ENCODE peak calls at places on chromosomes 3 and 15, in four cellular contexts. K, C, Q and P are unnamed samples.

GRCh38 chr15:31111091-31111647 is 9.6 kb upstream of the TRPM1 start:
- DNase-seq in K (no peak), C (no peak), Q (no peak), P (no peak)

GRCh38 chr3:30548605-30549004 is 57.8 kb upstream of the TGFBR2 start:
- DNase-seq in K (no peak), C (no peak), Q (no peak), P (peak)

GRCh38 chr15:70761931-70762468 is 1.4 kb downstream of the UACA start:
- DNase-seq in K (no peak), C (no peak), Q (no peak), P (no peak)

GRCh38 chr3:58135712-58136543 is 74.8 kb downstream of the DNASE1L3 start:
- DNase-seq in K (no peak), C (no peak), Q (no peak), P (no peak)

GRCh38 chr3:110261141-110261540 is 810.5 kb upstream of the NECTIN3 start:
- DNase-seq in K (no peak), C (no peak), Q (no peak), P (no peak)

GRCh38 chr3:143627336-143627735 is 220.9 kb downstream of the SLC9A9 start:
- DNase-seq in K (no peak), C (no peak), Q (no peak), P (no peak)

GRCh38 chr3:152271465-152272035 is 2.8 kb downstream of the MBNL1 start:
- DNase-seq in K (no peak), C (no peak), Q (no peak), P (no peak)

GRCh38 chr3:100744671-100745070 is 35.4 kb downstream of the TFG start:
- DNase-seq in K (no peak), C (no peak), Q (no peak), P (no peak)

GRCh38 chr3:67723863-67724262 is 69.5 kb upstream of the SUCLG2 start:
- DNase-seq in K (no peak), C (no peak), Q (no peak), P (no peak)

GRCh38 chr15:77688270-77689058 is 55.8 kb upstream of the LINGO1 start:
- DNase-seq in K (no peak), C (no peak), Q (no peak), P (no peak)

GRCh38 chr15:57138260-57138895 is 219.9 kb downstream of the TCF12 start:
- DNase-seq in K (no peak), C (peak), Q (peak), P (peak)

GRCh38 chr3:190210608-190211007 is 89.9 kb upstream of the P3H2 start:
- DNase-seq in K (no peak), C (no peak), Q (no peak), P (no peak)

GRCh38 chr15:95162967-95163531 is 931.7 kb downstream of the MCTP2 start:
- DNase-seq in K (no peak), C (no peak), Q (no peak), P (no peak)

GRCh38 chr3:17935217-17935616 is 192.8 kb upstream of the TBC1D5 start:
- DNase-seq in K (no peak), C (no peak), Q (no peak), P (no peak)

GRCh38 chr3:100706365-100706764 is 2.9 kb upstream of the TFG start:
- DNase-seq in K (no peak), C (no peak), Q (no peak), P (no peak)

GRCh38 chr3:172104471-172105072 is 65.2 kb downstream of the FNDC3B start:
- DNase-seq in K (no peak), C (no peak), Q (no peak), P (no peak)

GRCh38 chr3:69855436-69856162 is 116.3 kb downstream of the MITF start:
- DNase-seq in K (no peak), C (no peak), Q (no peak), P (no peak)
- TF ChIP-seq CTCF in K (no peak), C (peak), Q (peak), P (no peak)

GRCh38 chr3:4940985-4941384 is 38.3 kb upstream of the BHLHE40 start:
- DNase-seq in K (no peak), C (no peak), Q (no peak), P (no peak)

GRCh38 chr3:4945318-4945717 is 33.9 kb upstream of the BHLHE40 start:
- DNase-seq in K (no peak), C (no peak), Q (no peak), P (no peak)

GRCh38 chr3:4947028-4947427 is 32.2 kb upstream of the BHLHE40 start:
- DNase-seq in K (no peak), C (no peak), Q (no peak), P (no peak)

GRCh38 chr3:4939276-4939675 is 40.0 kb upstream of the BHLHE40 start:
- DNase-seq in K (no peak), C (no peak), Q (no peak), P (no peak)

DNA sequence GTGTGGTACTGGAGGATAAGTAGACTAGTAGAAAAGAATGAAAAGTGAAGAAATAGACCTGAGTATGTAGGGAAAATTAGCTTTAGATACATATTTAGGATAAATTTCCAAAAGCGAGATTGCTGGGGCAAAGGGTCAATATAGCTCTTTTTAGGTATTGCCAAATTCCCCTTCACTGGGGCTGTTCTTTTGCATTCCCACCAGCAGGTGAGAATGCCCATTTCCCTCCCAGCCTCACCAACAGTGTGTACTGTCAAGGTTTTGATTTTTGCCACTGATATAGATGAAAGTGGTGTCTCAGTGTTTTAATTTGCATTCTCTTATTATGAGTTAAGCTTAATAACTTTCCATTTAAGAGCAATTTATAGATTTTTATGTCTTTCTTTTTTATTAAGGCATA is 35.7 kb upstream of the BHLHE40 start:
- DNase-seq in K (no peak), C (no peak), Q (no peak), P (no peak)
- TF ChIP-seq CTCF in K (no peak), C (no peak), Q (peak), P (peak)

DNA sequence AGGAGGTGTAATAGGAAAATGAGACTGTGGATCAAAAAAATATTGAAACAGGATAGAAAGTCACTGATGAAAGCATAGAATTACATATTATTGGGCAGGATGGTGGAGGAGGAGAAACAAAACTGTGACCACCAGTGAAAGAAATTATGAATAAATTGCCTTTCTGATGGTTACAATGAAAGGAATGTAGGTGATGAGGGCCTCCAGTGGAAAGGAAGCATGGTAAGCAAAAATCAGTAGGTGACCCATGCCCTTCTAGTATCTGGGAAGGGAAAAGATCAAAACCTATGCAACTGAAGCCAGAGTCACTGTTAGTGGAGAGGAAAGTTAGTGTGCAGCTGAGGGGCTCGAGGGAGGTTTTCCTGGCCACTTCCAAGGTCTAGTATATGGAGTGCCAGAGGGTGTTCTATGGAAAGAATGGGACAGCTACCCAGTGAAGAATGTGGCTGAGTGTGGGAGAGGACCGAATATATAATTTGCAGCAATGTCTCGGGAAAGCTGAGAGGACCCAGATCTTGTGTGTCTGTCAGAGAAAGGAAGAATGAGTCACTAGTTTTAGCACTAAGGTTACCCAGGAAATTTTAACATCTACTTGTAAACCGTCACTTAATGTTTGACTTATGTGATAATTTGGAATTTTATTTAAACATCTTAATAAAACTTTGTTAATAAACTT is 146.2 kb downstream of the NFKBIZ start:
- DNase-seq in K (no peak), C (no peak), Q (no peak), P (no peak)
- TF ChIP-seq CTCF in K (no peak), C (no peak), Q (no peak), P (no peak)

GRCh38 chr3:151067158-151067557 is 18.3 kb upstream of the MED12L start:
- DNase-seq in K (no peak), C (no peak), Q (no peak), P (no peak)
- TF ChIP-seq CTCF in K (peak), C (no peak), Q (no peak), P (no peak)

GRCh38 chr15:34613997-34614396 is 30.5 kb upstream of the GOLGA8B start:
- DNase-seq in K (no peak), C (no peak), Q (no peak), P (no peak)

GRCh38 chr15:34618073-34618472 is 34.6 kb upstream of the GOLGA8B start:
- DNase-seq in K (no peak), C (no peak), Q (no peak), P (no peak)

GRCh38 chr15:34620122-34620521 is 36.7 kb upstream of the GOLGA8B start:
- DNase-seq in K (no peak), C (no peak), Q (no peak), P (no peak)

GRCh38 chr15:34619151-34619550 is 35.7 kb upstream of the GOLGA8B start:
- DNase-seq in K (no peak), C (no peak), Q (no peak), P (no peak)

DNA sequence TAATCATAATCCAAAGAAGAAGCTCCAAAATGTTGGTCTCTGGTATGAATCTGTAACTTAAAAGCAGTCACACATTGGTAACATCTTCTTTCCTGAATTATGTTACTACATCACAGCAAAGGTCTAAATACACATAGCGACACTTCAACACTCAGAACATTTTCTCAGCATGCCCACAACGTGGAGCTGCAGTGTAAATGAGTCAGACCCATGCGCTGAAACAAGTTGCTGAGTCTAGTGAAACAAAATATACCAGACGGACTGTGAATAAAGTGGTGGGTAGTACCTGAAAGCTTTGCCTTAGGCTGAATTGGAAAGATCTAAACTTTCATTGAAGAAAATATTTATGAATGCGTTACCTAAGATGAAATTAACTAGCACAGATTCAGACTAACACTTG is 33.2 kb upstream of the GOLGA8B start:
- DNase-seq in K (no peak), C (no peak), Q (no peak), P (no peak)
- TF ChIP-seq CTCF in K (no peak), C (no peak), Q (no peak), P (no peak)

GRCh38 chr3:13836658-13837587 is 42.9 kb downstream of the WNT7A start:
- DNase-seq in K (no peak), C (no peak), Q (no peak), P (no peak)
- TF ChIP-seq CTCF in K (no peak), C (no peak), Q (no peak), P (no peak)